ENCODE peak calls at places on chromosomes 11 and 22, in eight cellular contexts. E, G, T, V, Y, Z, X and S are unnamed samples.

GRCh38 chr22:46589871-46590271 is 30.3 kb upstream of the GRAMD4 start:
- DNase-seq in Z (no peak), G (no peak), X (no peak), E (no peak), V (no peak), Y (no peak), T (no peak), S (no peak)

GRCh38 chr22:50141891-50142363 is 28.6 kb upstream of the PANX2 start:
- DNase-seq in E (no peak), G (no peak), Y (peak), X (no peak), Z (no peak), V (no peak), T (no peak), S (no peak)

GRCh38 chr22:19579113-19579811 is 55.1 kb upstream of the CLDN5 start:
- DNase-seq in T (no peak), G (no peak), Z (no peak), V (no peak), Y (no peak), E (no peak), X (no peak), S (no peak)

GRCh38 chr22:23431337-23432072 is 148.6 kb downstream of the IGLL1 start:
- DNase-seq in Z (no peak), X (no peak), V (no peak), E (no peak), G (no peak), Y (peak), T (peak), S (no peak)

GRCh38 chr11:70076461-70076931 is 1.6 kb upstream of the ANO1 start:
- DNase-seq in T (no peak), V (no peak), X (no peak), E (no peak), Z (no peak), Y (no peak), G (no peak), S (no peak)

GRCh38 chr11:15412054-15412453 is 297.3 kb downstream of the INSC start:
- DNase-seq in G (no peak), V (no peak), E (no peak), Y (no peak), Z (no peak), X (no peak), T (no peak), S (no peak)

GRCh38 chr11:110428956-110429613 is 663 bp upstream of the FDX1 start:
- DNase-seq in E (no peak), Y (no peak), G (no peak), X (no peak), Z (no peak), T (no peak), V (no peak), S (no peak)

GRCh38 chr11:90701040-90701439 is 478.2 kb upstream of the CHORDC1 start:
- DNase-seq in Z (no peak), Y (peak), V (no peak), X (no peak), E (no peak), G (no peak), T (no peak), S (no peak)

GRCh38 chr11:92880391-92880790 is 89.1 kb upstream of the MTNR1B start:
- DNase-seq in E (no peak), V (no peak), G (no peak), T (no peak), Y (peak), X (no peak), Z (no peak), S (no peak)

GRCh38 chr22:23856721-23857605 is 712 bp upstream of the SLC2A11 start:
- DNase-seq in Z (peak), T (no peak), E (peak), V (peak), Y (peak), G (peak), X (peak), S (no peak)

GRCh38 chr11:107816028-107816427 is 42.6 kb downstream of the SLC35F2 start:
- DNase-seq in X (no peak), Y (no peak), Z (no peak), G (no peak), V (no peak), T (no peak), E (no peak), S (no peak)

GRCh38 chr22:37334461-37334858 is 52.2 kb downstream of the CYTH4 start:
- DNase-seq in Y (no peak), Z (no peak), T (no peak), G (no peak), E (no peak), X (no peak), V (no peak), S (no peak)

GRCh38 chr11:111463276-111463675 is 48.9 kb downstream of the BTG4 start:
- DNase-seq in G (no peak), V (no peak), X (no peak), E (no peak), Z (no peak), T (no peak), Y (no peak), S (no peak)

GRCh38 chr11:122071680-122072321 is 44.2 kb downstream of the BLID start:
- DNase-seq in T (no peak), Z (no peak), X (no peak), V (no peak), G (no peak), E (no peak), Y (no peak), S (no peak)

GRCh38 chr22:44384563-44384940 is 71.8 kb upstream of the SHISAL1 start:
- DNase-seq in T (no peak), V (no peak), X (no peak), G (no peak), Y (no peak), E (no peak), Z (no peak), S (no peak)

GRCh38 chr11:61752117-61752924 is at the start of gene MYRF:
- DNase-seq in Z (no peak), X (peak), G (peak), E (peak), V (peak), T (peak), Y (no peak), S (peak)

GRCh38 chr11:65530157-65530496 is 5.2 kb downstream of the SCYL1 start:
- DNase-seq in Y (no peak), X (no peak), E (no peak), T (no peak), V (no peak), Z (no peak), G (no peak), S (no peak)

GRCh38 chr22:47618611-47619010 is 856.2 kb downstream of the TBC1D22A start:
- DNase-seq in E (no peak), V (no peak), Y (no peak), X (no peak), G (no peak), Z (no peak), T (no peak), S (no peak)